ENCODE peak calls at places on chromosome 15, in nine cellular contexts. M, E, S, W, R, U, P, V and K are unnamed samples.

GRCh38 chr15:56496635-56497034 is 31.7 kb upstream of the MNS1 start:
- DNase-seq in P (peak; percentile 31), M (no peak), V (no peak), R (no peak), E (no peak), S (no peak), W (no peak), U (peak; percentile 79), K (no peak)

GRCh38 chr15:39247574-39247973 is 333.3 kb upstream of the THBS1 start:
- DNase-seq in U (no peak), S (no peak), E (no peak), V (no peak), R (no peak), M (no peak), P (no peak), W (no peak), K (no peak)

GRCh38 chr15:39508536-39508935 is 72.3 kb upstream of the THBS1 start:
- DNase-seq in S (no peak), P (no peak), W (no peak), V (no peak), M (no peak), R (no peak), E (no peak), U (no peak), K (no peak)

GRCh38 chr15:101027273-101027901 is 108.2 kb downstream of the LRRK1 start:
- DNase-seq in V (peak; percentile 8), M (no peak), W (no peak), E (peak; percentile 75), P (no peak), R (no peak), S (peak; percentile 13), U (no peak), K (no peak)

GRCh38 chr15:100687532-100688215 is 85.3 kb downstream of the ASB7 start:
- DNase-seq in M (no peak), R (no peak), W (no peak), V (no peak), U (no peak), S (peak; percentile 66), E (no peak), P (no peak), K (no peak)

GRCh38 chr15:23869391-23869790 is 182.3 kb upstream of the NDN start:
- DNase-seq in P (peak; percentile 50), U (no peak), M (no peak), E (peak; percentile 75), S (peak; percentile 30), V (peak; percentile 37), R (no peak), W (peak; percentile 54), K (no peak)

GRCh38 chr15:73081321-73081958 is 29.2 kb downstream of the NEO1 start:
- DNase-seq in S (no peak), E (no peak), W (no peak), M (no peak), R (no peak), V (no peak), P (peak; percentile 24), U (peak; percentile 28), K (no peak)

GRCh38 chr15:71011503-71012155 is 103.6 kb upstream of the THSD4 start:
- DNase-seq in W (peak; percentile 29), S (no peak), M (no peak), P (no peak), E (no peak), U (peak; percentile 35), V (peak; percentile 10), R (no peak), K (no peak)

GRCh38 chr15:42279234-42279723 is 6.0 kb upstream of the TMEM87A start:
- DNase-seq in U (no peak), M (no peak), E (no peak), R (no peak), V (no peak), W (no peak), P (no peak), S (no peak), K (no peak)

GRCh38 chr15:93072440-93073394 is 16.3 kb downstream of the RGMA start:
- DNase-seq in R (no peak), W (peak; percentile 65), P (peak; percentile 77), S (peak; percentile 93), V (peak; percentile 63), M (peak; percentile 77), E (no peak), U (peak; percentile 67), K (no peak)

GRCh38 chr15:77012868-77013267 is 17.9 kb downstream of the PSTPIP1 start:
- DNase-seq in M (no peak), V (peak; percentile 35), R (no peak), U (no peak), P (no peak), W (no peak), S (no peak), E (no peak), K (no peak)

GRCh38 chr15:77016321-77016695 is 21.4 kb downstream of the PSTPIP1 start:
- DNase-seq in S (no peak), R (no peak), U (no peak), W (no peak), V (no peak), M (no peak), P (no peak), E (no peak), K (no peak)

GRCh38 chr15:77013786-77014136 is 18.8 kb downstream of the PSTPIP1 start:
- DNase-seq in W (no peak), E (peak; percentile 90), P (no peak), R (no peak), S (no peak), V (peak; percentile 53), M (no peak), U (no peak), K (no peak)

GRCh38 chr15:77015651-77016320 is 20.9 kb downstream of the PSTPIP1 start:
- DNase-seq in U (no peak), W (no peak), V (no peak), M (no peak), R (no peak), E (no peak), P (no peak), S (no peak), K (no peak)

DNA sequence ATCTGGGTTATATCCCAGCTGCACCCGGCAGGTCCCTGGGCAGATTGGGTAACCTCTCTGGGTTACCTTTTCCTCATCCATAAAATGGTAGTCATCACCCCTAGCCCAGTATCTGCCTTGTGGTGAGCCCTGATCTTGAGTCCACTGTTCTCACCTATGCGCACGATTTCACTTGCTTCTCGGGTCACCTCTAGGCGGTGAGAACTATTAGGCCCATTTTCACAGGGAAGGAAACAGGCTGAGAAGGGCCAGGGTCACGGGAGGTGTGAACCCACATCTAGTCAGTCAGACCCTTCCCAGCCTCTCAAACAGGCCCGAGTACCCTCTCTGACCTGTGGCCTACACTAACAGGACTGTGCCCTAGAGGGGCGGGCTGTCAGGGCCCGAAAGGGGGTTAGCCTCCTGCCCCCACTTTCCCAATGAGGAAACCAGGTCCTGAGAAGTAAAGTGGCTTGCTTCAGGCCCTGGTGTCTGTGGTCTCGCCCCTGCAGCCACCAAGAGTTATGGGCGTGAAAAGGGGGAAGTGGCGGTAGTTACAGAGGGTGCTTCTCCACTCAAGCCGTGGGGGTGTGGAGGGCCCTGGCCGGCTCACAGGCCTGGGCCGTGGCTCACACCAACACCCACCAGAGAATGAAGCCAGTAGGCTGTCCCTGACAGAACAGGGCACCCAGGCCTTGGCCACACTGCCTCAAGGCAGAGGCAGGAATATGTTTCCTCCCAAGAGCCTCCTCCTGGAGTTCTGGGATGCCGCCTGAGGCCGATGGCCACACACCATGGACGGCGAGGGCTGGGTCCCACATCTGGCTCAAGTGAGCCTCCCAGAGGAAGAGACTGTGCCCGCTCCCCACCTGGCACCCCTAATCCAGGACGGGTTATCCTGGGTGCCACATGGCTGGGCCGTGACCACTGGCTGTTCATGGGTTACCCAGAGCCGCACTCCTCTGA is 19.5 kb downstream of the PSTPIP1 start:
- DNase-seq in M (no peak), V (no peak), S (no peak), R (no peak), P (no peak), E (peak; percentile 89), W (no peak), U (no peak), K (no peak)
- TF ChIP-seq CTCF in M (no peak), V (no peak), S (no peak), R (no peak), P (no peak), E (no peak), W (no peak), U (no peak), K (no peak)

DNA sequence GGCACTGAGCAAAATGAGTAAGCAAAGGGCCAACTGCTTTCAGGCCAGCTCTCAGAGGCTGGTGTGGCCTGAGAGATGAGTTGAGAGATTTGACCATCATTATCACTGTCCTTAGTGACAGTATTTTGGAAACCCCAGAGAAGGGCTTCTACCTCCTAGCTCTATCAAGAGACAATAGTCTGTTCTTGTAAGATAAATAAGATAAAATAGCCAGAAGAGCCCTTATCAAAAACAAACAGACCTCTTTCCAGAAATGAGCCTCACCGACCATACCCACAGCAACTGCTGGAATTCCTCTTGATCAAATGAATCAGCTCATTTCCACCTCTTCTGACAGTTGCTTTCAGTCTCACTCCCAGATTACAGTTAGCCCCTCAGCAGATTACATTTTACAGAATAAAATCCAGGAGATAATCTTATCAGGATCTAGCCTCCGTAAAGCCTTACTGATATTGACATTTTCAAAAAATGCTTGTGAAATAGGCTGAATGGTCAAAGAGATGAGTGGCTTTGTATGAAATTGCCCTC is 4.5 kb downstream of the HDC start:
- DNase-seq in V (no peak), U (no peak), R (no peak), W (no peak), E (no peak), S (no peak), P (no peak), M (no peak), K (no peak)
- TF ChIP-seq POLR2A in V (no peak), U (no peak), R (no peak), W (no peak), E (no peak), S (no peak), P (no peak), M (no peak), K (no peak)

GRCh38 chr15:60134609-60135008 is 130.5 kb downstream of the FOXB1 start:
- DNase-seq in M (no peak), P (no peak), U (peak; percentile 25), E (no peak), V (no peak), W (peak; percentile 17), S (no peak), R (no peak), K (no peak)
- TF ChIP-seq CTCF in M (no peak), P (peak; percentile 13), U (peak; percentile 38), E (no peak), V (no peak), W (no peak), S (no peak), R (peak; percentile 36), K (no peak)

DNA sequence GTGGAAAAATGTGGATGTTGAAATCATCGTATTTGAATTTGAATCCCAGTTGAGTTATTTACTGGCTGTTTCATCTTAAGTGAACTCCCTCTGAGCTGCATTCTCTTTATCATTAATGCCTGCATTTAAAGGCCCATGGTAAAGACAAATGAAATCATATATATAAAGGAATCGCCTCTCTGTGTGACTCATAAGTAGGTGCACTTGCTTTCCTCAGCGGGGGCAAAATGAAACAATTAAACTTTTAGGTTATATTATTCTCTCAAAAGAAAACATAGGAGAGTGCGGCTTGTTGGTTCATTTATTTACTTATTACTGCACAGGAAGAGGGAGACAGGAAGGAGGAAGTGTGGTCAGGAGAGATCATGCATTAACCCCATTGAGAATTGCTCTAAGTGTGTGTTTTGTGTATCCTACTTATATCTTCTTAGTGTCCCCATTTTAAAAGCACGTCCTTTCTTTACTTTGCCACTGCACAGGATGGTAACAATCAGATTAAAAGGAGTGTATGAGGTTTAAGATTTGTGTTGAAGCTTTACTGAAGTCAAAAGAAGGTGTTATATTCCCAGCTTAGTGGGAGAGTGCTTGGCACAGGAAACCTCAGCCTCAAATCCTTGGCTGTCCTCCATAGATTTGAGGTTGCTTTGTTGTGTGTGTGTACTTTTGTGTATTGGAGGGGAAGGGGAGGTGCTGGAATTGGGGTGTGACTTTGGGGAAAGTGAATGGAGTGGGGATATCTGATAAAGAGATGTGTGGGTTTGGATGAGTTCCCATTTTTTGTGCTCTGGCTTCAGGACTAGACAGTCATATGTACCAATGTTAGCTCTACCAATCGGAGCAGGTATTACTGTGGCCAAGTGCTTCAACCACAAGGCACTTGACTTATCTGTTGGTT is 595.8 kb upstream of the NR2F2 start:
- DNase-seq in V (no peak), P (no peak), M (no peak), U (no peak), W (no peak), S (no peak), E (no peak), R (no peak), K (no peak)
- TF ChIP-seq POLR2A in V (no peak), P (no peak), M (no peak), U (no peak), W (no peak), S (no peak), E (no peak), R (no peak), K (no peak)